ENCODE peak calls at places on chromosomes 2 and 18, in ten cellular contexts. Q is retinal pigment epithelial cell; F is HFFc6; B is Peyer's patch; N is globus pallidus; T is activated CD4-positive, alpha-beta memory T cell treated with anti-CD3 and anti-CD28 coated beads, Interleukin-2, amount 10 ng/mL, durations not matched to agents 7 days and 5 days; R is endothelial cell; V is cardiac muscle cell; W is naive thymus-derived CD8-positive, alpha-beta T cell; E is activated B cell treated with CpG ODN at 0.5 μM for 24 hours. I is an unnamed sample.

GRCh38 chr2:4140284-4140962 is 437.0 kb downstream of the DCDC2C start:
- DNase-seq in V (no peak), N (no peak), F (no peak), Q (no peak), W (no peak), R (no peak), B (no peak), T (no peak), E (no peak), I (no peak)

GRCh38 chr18:44938396-44939036 is 257.8 kb downstream of the SETBP1 start:
- DNase-seq in R (peak; percentile 22), W (no peak), Q (no peak), N (no peak), B (peak; percentile 73), E (no peak), V (no peak), F (no peak), T (no peak), I (no peak)

GRCh38 chr2:197704434-197705142 is 581 bp upstream of the MARS2 start:
- DNase-seq in W (no peak), V (no peak), F (no peak), T (no peak), Q (no peak), R (no peak), N (no peak), E (no peak), B (no peak), I (no peak)

GRCh38 chr18:199214-199613 is 40.9 kb downstream of the USP14 start:
- DNase-seq in W (no peak), R (no peak), B (no peak), F (no peak), N (no peak), E (no peak), Q (no peak), T (no peak), V (no peak), I (no peak)

GRCh38 chr2:41886757-41887156 is 161.1 kb upstream of the PKDCC start:
- DNase-seq in N (no peak), E (no peak), B (no peak), R (no peak), F (no peak), Q (no peak), T (no peak), W (no peak), V (peak; percentile 77), I (no peak)

GRCh38 chr2:68715353-68716041 is 19.1 kb upstream of the ARHGAP25 start:
- DNase-seq in T (peak; percentile 58), Q (peak; percentile 8), E (no peak), B (peak; percentile 85), F (peak; percentile 28), N (no peak), R (peak; percentile 68), V (peak; percentile 64), W (peak; percentile 68), I (peak; percentile 30)

GRCh38 chr2:134839649-134840048 is 1.2 kb downstream of the ACMSD start:
- DNase-seq in R (no peak), Q (no peak), N (no peak), V (no peak), T (no peak), F (no peak), B (no peak), W (no peak), E (no peak), I (no peak)

GRCh38 chr2:28333606-28334526 is 58.8 kb upstream of the FOSL2 start:
- DNase-seq in N (no peak), Q (no peak), T (no peak), W (no peak), E (no peak), V (peak; percentile 29), B (no peak), R (no peak), F (no peak), I (no peak)

GRCh38 chr18:58991127-58991798 is 126.6 kb downstream of the ZNF532 start:
- DNase-seq in B (no peak), N (no peak), E (no peak), V (peak; percentile 17), F (no peak), W (no peak), R (no peak), T (no peak), Q (no peak), I (no peak)

GRCh38 chr18:24189007-24189528 is 50.2 kb downstream of the CABYR start:
- DNase-seq in Q (no peak), E (no peak), T (no peak), N (no peak), R (no peak), W (no peak), F (peak; percentile 6), B (no peak), V (peak; percentile 46), I (no peak)